ENCODE peak calls at places on chromosomes 3 and 15, in five cellular contexts. S, P, K, T and A are unnamed samples.

GRCh38 chr15:92395557-92395956 is 1.9 kb downstream of the ST8SIA2 start:
- DNase-seq in S (no peak), P (no peak), K (no peak), T (no peak), A (no peak)

GRCh38 chr3:30708472-30708871 is 102.1 kb downstream of the TGFBR2 start:
- DNase-seq in S (no peak), P (no peak), K (no peak), T (no peak), A (no peak)

GRCh38 chr3:51777985-51778384 is 1.1 kb downstream of the IQCF6 start:
- DNase-seq in S (no peak), P (no peak), K (no peak), T (no peak), A (no peak)

GRCh38 chr3:71444028-71444860 is 139.3 kb downstream of the FOXP1 start:
- DNase-seq in S (peak), P (peak), K (no peak), T (peak), A (peak)

GRCh38 chr3:13215940-13216546 is 142.8 kb upstream of the IQSEC1 start:
- DNase-seq in S (peak), P (peak), K (no peak), T (peak), A (peak)

GRCh38 chr15:50182233-50183013 is 427 bp downstream of the SLC27A2 start:
- DNase-seq in S (peak), P (peak), K (peak), T (no peak), A (peak)

GRCh38 chr3:147360936-147361670 is 45.2 kb downstream of the ZIC4 start:
- DNase-seq in S (peak), P (no peak), K (peak), T (peak), A (no peak)

GRCh38 chr3:150022406-150023238 is 51.9 kb upstream of the PFN2 start:
- DNase-seq in S (peak), P (peak), K (peak), T (peak), A (peak)

GRCh38 chr3:193826126-193826795 is 233.3 kb downstream of the OPA1 start:
- DNase-seq in S (peak), P (peak), K (peak), T (peak), A (peak)

GRCh38 chr3:43394071-43394501 is 107.7 kb downstream of the SNRK start:
- DNase-seq in S (peak), P (peak), K (no peak), T (peak), A (peak)

GRCh38 chr3:133927543-133928066 is 31.9 kb upstream of the RAB6B start:
- DNase-seq in S (no peak), P (no peak), K (peak), T (no peak), A (peak)

GRCh38 chr15:33700695-33701303 is 267.5 kb upstream of the CHRM5 start:
- DNase-seq in S (peak), P (peak), K (peak), T (peak), A (peak)

GRCh38 chr3:106119691-106120090 is 250.9 kb upstream of the CBLB start:
- DNase-seq in S (peak), P (peak), K (no peak), T (peak), A (no peak)

GRCh38 chr3:146222204-146223046 is 28.5 kb downstream of the PLSCR4 start:
- DNase-seq in S (peak), P (peak), K (peak), T (peak), A (no peak)

GRCh38 chr3:27094721-27095120 is 274.5 kb downstream of the NEK10 start:
- DNase-seq in S (no peak), P (peak), K (no peak), T (no peak), A (no peak)

GRCh38 chr3:138367912-138368311 is 19.5 kb downstream of the MRAS start:
- DNase-seq in S (peak), P (peak), K (no peak), T (no peak), A (peak)

GRCh38 chr3:49098429-49098828 is 4.6 kb upstream of the QRICH1 start:
- DNase-seq in S (peak), P (no peak), K (no peak), T (no peak), A (no peak)

DNA sequence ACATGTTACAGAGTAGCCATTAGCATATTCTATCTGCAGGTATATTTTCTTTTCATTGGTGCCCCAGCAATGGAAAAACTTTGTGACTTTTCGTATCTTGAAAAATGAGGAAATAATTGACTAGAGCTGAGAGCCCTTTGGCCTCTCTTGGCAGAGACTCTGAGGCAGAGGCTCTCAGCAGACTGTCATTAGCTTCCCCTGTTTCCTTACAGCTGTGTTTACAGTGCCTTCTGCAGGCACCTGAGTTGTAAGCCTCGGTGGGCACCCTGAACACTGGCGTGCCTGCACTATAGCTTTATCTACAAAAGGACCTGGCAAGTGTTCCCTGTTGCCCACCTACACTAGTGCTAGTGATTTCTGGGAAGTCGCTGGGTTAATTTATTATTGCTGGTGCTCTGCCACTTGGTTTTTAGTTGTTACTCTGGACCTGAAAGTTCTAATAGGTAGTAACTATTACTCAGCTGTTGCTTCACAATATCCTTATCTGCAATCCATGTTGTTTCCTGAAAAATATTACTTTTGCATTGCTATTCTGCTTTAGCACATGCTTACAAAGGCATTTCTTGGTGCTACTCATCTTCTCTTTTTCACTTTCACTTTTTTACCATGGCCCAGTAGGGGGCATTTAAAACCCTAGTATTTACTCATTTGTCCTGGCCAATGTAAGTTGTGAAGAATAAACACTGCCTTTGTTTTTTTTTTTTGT is 7.8 kb upstream of the GPR171 start:
- DNase-seq in S (peak), P (peak), K (no peak), T (no peak), A (no peak)
- TF ChIP-seq CTCF in S (no peak), P (peak), K (no peak), T (no peak), A (no peak)

DNA sequence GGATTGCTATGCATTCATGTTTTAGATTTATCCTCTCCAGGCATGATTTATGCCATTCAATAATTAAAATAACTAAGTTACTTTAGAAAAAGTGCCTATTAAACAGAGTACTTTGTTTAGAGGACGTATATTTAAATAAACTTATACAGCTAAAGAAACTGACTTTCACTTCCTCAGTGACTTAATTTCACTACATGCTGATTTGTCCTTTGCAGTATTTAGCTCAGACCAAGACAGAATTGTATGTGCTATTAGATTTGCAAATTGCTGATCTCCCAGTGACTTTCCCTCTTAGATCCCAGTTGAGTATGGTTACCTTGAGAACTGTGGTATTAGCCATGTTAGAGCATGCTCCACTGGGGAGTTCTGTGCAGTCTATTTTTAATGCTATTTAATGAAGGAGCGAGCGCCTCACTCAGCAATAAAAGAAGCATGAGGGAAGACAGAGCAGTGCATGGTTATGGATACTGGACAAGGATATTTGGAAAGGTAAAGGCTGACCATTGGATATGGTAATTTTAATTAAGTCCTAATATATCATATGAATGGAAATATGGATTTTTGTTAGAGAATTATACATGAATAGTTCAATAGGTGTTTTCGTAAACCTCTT is 2.7 kb downstream of the ARPP21 start:
- DNase-seq in S (no peak), P (no peak), K (no peak), T (no peak), A (no peak)
- H3K4me3 ChIP-seq in S (no peak), P (no peak), K (no peak), T (no peak), A (no peak)

DNA sequence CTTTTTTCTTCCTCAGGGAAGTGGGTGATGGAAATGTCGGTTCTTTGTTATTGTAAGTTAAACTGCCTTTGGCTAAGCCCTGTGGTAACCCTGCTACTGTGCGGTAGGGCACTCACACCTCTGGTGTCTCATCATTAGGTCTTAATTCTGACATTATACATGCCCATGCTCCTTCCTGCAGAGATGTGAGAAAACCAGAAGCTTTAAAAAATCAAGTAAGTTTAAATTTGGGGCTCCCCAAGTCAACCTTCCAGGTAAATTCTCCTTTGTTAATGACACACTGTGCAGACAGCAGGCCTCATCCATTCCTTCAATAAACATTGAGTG is 155.8 kb downstream of the FAM43A start:
- DNase-seq in S (no peak), P (no peak), K (no peak), T (no peak), A (no peak)
- TF ChIP-seq CTCF in S (no peak), P (no peak), K (no peak), T (no peak), A (no peak)

DNA sequence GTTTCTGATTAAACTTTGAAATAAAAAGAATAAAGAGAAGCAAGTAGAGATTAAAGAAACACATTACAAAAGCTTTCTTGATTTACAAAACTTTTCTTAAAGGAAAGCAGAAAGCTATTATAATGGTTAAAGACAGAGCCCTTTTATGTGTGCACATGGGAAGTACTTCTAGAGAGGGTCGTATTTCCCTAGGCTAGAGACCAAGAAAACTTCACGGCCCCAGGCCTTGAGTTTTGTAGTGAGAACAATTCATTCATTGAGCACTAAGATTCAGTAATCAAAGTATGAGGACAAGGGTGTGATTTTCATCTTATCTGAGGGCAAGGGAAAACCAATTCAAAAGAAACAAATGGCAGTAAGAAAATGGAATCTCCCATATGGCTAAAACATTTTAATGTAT is 854.1 kb downstream of the ROBO1 start:
- DNase-seq in S (no peak), P (no peak), K (no peak), T (no peak), A (no peak)
- H3K4me3 ChIP-seq in S (no peak), P (no peak), K (no peak), T (no peak), A (no peak)

GRCh38 chr3:63328386-63328785 is 50.3 kb downstream of the SYNPR start:
- DNase-seq in S (peak), P (peak), K (no peak), T (peak), A (peak)

GRCh38 chr3:63331520-63331919 is 53.4 kb downstream of the SYNPR start:
- DNase-seq in S (no peak), P (no peak), K (no peak), T (no peak), A (no peak)

DNA sequence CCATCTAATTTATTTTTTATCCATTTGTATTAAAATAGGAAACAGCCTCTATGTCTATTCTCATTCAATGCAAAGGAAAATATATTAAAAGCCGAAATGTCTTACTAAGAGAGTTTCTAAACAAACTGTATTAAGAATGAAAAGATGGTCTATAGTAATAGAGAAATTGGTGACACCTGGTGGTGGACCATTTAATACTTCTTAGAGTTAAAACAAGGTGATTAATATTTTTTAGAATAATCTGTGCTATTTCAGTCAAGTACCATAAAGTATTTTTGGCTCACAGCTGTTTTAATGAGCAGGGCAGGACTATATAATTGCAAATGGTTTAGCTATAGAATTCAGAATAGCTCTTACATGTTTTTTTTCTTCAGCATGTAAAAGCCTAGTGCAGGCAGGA is 55.7 kb downstream of the SYNPR start:
- DNase-seq in S (peak), P (peak), K (no peak), T (no peak), A (peak)
- TF ChIP-seq CTCF in S (peak), P (peak), K (peak), T (no peak), A (peak)

DNA sequence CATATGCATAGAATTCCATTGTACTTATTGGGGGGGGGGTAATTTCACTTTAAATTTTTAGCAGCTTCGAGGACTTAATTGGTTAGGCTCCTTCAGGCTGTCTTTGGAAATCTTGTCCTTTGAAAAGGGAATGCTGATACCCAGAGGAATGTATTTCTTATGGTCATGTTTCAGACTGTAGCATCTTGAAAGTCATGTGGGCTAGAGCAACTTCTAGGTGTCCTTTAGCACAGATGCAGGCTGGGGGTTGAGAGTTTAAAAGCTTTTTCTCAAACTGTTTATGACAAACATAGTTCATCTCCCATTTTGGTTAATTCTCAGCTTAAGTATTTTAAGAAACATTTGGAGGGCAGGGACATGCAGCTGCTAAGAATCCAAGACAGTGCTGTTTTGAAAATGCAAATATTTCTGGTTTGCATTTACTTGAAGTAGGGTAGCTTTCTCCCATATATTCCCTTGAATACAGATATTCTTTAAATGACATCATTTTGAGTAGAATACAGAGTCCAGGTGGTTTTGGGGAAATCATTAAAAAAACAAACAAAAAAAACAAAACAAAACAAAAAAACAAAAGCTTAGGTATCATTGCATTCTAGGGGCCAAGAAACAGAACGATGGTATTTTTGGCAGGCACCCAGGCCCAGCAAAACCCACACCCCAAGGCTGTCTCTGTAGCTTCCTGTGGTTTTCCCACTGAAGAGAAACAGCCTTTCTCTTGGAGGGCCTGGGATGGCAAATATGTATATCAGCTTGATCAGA is 119.9 kb downstream of the ATG7 start:
- DNase-seq in S (peak), P (peak), K (no peak), T (peak), A (peak)
- H3K4me3 ChIP-seq in S (no peak), P (no peak), K (no peak), T (no peak), A (no peak)

GRCh38 chr15:41930221-41930866 is 36.5 kb upstream of the SPTBN5 start:
- DNase-seq in S (peak), P (peak), K (no peak), T (peak), A (peak)
- TF ChIP-seq CTCF in S (peak), P (peak), K (no peak), T (peak), A (peak)

DNA sequence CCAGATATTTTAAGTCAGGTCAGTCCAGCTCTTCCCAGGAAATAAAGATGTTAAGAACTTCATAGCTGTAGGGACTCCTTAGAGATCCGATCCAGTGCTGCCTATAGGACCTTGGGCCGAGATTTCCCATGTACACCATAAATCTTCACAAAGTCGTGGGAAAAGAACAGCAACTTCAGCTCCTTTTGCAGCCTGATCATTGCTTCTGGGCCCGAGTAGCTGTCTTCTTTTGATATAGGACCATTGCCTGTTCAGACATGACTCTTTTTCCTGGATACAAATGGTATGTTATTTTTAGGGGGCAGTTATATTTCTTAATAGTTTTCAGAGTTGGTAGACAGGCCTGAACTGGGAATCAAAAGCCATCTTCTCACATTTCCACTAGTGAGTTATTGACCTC is 20.5 kb downstream of the IL1RAP start:
- DNase-seq in S (no peak), P (no peak), K (no peak), T (no peak), A (peak)
- H3K4me3 ChIP-seq in S (no peak), P (no peak), K (no peak), T (no peak), A (peak)

GRCh38 chr3:23800731-23801130 is 5.0 kb upstream of the UBE2E1 start:
- DNase-seq in S (peak), P (peak), K (no peak), T (no peak), A (peak)
- TF ChIP-seq CTCF in S (peak), P (peak), K (no peak), T (no peak), A (peak)